ENCODE peak calls at places on chromosome 16, in eight cellular contexts. One of them, this sample, is unnamed.

GRCh38 chr16:58086381-58087208 is 42.6 kb downstream of the CFAP20 start:
- DNase-seq in hepatocyte: no peak
- DNase-seq in NCI-H345: peak
- DNase-seq in PC-3: no peak
- DNase-seq in mesothelial cell of epicardium: no peak
- DNase-seq in DMS153: peak
- DNase-seq in stimulated activated CD4-positive, alpha-beta T cell treated with anti-CD3 and anti-CD28 coated beads, Interleukin-15, amount 100 ng/mL, for 24 hours: no peak
- DNase-seq in stimulated activated naive CD8-positive, alpha-beta T cell treated with anti-CD3 and anti-CD28 coated beads, Interleukin-15, Interleukin-2, amounts not matched to agents 100 U/mL and 50 U/mL, for 24 hours: no peak
- DNase-seq in this sample: no peak

GRCh38 chr16:87464691-87465300 is 28.0 kb downstream of the ZCCHC14 start:
- DNase-seq in hepatocyte: peak
- DNase-seq in PC-3: peak
- DNase-seq in stimulated activated CD4-positive, alpha-beta T cell treated with anti-CD3 and anti-CD28 coated beads, Interleukin-15, amount 100 ng/mL, for 24 hours: peak
- DNase-seq in stimulated activated naive CD8-positive, alpha-beta T cell treated with anti-CD3 and anti-CD28 coated beads, Interleukin-15, Interleukin-2, amounts not matched to agents 100 U/mL and 50 U/mL, for 24 hours: peak
- DNase-seq in mesothelial cell of epicardium: no peak
- DNase-seq in DMS153: no peak
- DNase-seq in NCI-H345: no peak
- DNase-seq in this sample: peak

GRCh38 chr16:66030036-66030435 is 336.5 kb upstream of the CDH5 start:
- DNase-seq in NCI-H345: no peak
- DNase-seq in mesothelial cell of epicardium: no peak
- DNase-seq in PC-3: no peak
- DNase-seq in hepatocyte: no peak
- DNase-seq in stimulated activated CD4-positive, alpha-beta T cell treated with anti-CD3 and anti-CD28 coated beads, Interleukin-15, amount 100 ng/mL, for 24 hours: no peak
- DNase-seq in stimulated activated naive CD8-positive, alpha-beta T cell treated with anti-CD3 and anti-CD28 coated beads, Interleukin-15, Interleukin-2, amounts not matched to agents 100 U/mL and 50 U/mL, for 24 hours: no peak
- DNase-seq in DMS153: no peak
- DNase-seq in this sample: no peak

GRCh38 chr16:3737181-3737580 is 19.9 kb upstream of the TRAP1 start:
- DNase-seq in stimulated activated naive CD8-positive, alpha-beta T cell treated with anti-CD3 and anti-CD28 coated beads, Interleukin-15, Interleukin-2, amounts not matched to agents 100 U/mL and 50 U/mL, for 24 hours: no peak
- DNase-seq in PC-3: no peak
- DNase-seq in stimulated activated CD4-positive, alpha-beta T cell treated with anti-CD3 and anti-CD28 coated beads, Interleukin-15, amount 100 ng/mL, for 24 hours: no peak
- DNase-seq in NCI-H345: no peak
- DNase-seq in hepatocyte: no peak
- DNase-seq in mesothelial cell of epicardium: no peak
- DNase-seq in DMS153: no peak
- DNase-seq in this sample: no peak

GRCh38 chr16:28905800-28906372 is 19.2 kb downstream of the RABEP2 start:
- DNase-seq in hepatocyte: no peak
- DNase-seq in stimulated activated CD4-positive, alpha-beta T cell treated with anti-CD3 and anti-CD28 coated beads, Interleukin-15, amount 100 ng/mL, for 24 hours: no peak
- DNase-seq in mesothelial cell of epicardium: no peak
- DNase-seq in stimulated activated naive CD8-positive, alpha-beta T cell treated with anti-CD3 and anti-CD28 coated beads, Interleukin-15, Interleukin-2, amounts not matched to agents 100 U/mL and 50 U/mL, for 24 hours: no peak
- DNase-seq in DMS153: no peak
- DNase-seq in NCI-H345: no peak
- DNase-seq in PC-3: no peak
- DNase-seq in this sample: no peak

GRCh38 chr16:19994771-19995170 is 78.9 kb downstream of the GPR139 start:
- DNase-seq in DMS153: no peak
- DNase-seq in NCI-H345: no peak
- DNase-seq in stimulated activated CD4-positive, alpha-beta T cell treated with anti-CD3 and anti-CD28 coated beads, Interleukin-15, amount 100 ng/mL, for 24 hours: no peak
- DNase-seq in hepatocyte: no peak
- DNase-seq in PC-3: no peak
- DNase-seq in mesothelial cell of epicardium: no peak
- DNase-seq in stimulated activated naive CD8-positive, alpha-beta T cell treated with anti-CD3 and anti-CD28 coated beads, Interleukin-15, Interleukin-2, amounts not matched to agents 100 U/mL and 50 U/mL, for 24 hours: no peak
- DNase-seq in this sample: no peak

GRCh38 chr16:85225291-85225690 is 113.0 kb upstream of the CIBAR2 start:
- DNase-seq in mesothelial cell of epicardium: no peak
- DNase-seq in NCI-H345: no peak
- DNase-seq in DMS153: no peak
- DNase-seq in hepatocyte: no peak
- DNase-seq in stimulated activated CD4-positive, alpha-beta T cell treated with anti-CD3 and anti-CD28 coated beads, Interleukin-15, amount 100 ng/mL, for 24 hours: no peak
- DNase-seq in stimulated activated naive CD8-positive, alpha-beta T cell treated with anti-CD3 and anti-CD28 coated beads, Interleukin-15, Interleukin-2, amounts not matched to agents 100 U/mL and 50 U/mL, for 24 hours: no peak
- DNase-seq in PC-3: no peak
- DNase-seq in this sample: no peak

GRCh38 chr16:51924744-51925143 is 622.2 kb downstream of the TOX3 start:
- DNase-seq in DMS153: no peak
- DNase-seq in stimulated activated CD4-positive, alpha-beta T cell treated with anti-CD3 and anti-CD28 coated beads, Interleukin-15, amount 100 ng/mL, for 24 hours: no peak
- DNase-seq in PC-3: no peak
- DNase-seq in mesothelial cell of epicardium: no peak
- DNase-seq in hepatocyte: no peak
- DNase-seq in NCI-H345: no peak
- DNase-seq in stimulated activated naive CD8-positive, alpha-beta T cell treated with anti-CD3 and anti-CD28 coated beads, Interleukin-15, Interleukin-2, amounts not matched to agents 100 U/mL and 50 U/mL, for 24 hours: no peak
- DNase-seq in this sample: no peak

GRCh38 chr16:68503334-68503733 is 35.8 kb upstream of the ZFP90 start:
- DNase-seq in PC-3: peak
- DNase-seq in stimulated activated CD4-positive, alpha-beta T cell treated with anti-CD3 and anti-CD28 coated beads, Interleukin-15, amount 100 ng/mL, for 24 hours: no peak
- DNase-seq in hepatocyte: no peak
- DNase-seq in stimulated activated naive CD8-positive, alpha-beta T cell treated with anti-CD3 and anti-CD28 coated beads, Interleukin-15, Interleukin-2, amounts not matched to agents 100 U/mL and 50 U/mL, for 24 hours: no peak
- DNase-seq in DMS153: no peak
- DNase-seq in NCI-H345: no peak
- DNase-seq in mesothelial cell of epicardium: no peak
- DNase-seq in this sample: peak

This sample was measured in HCEC 1CT.